ENCODE peak calls at places on chromosomes 16 and 17, in eight cellular contexts. N, C, O, P, U, B, W and S are unnamed samples.

GRCh38 chr17:27760069-27760885 is 40.1 kb downstream of the NOS2 start:
- DNase-seq in B (peak), C (no peak), N (peak), P (peak), W (no peak), U (peak), O (peak), S (peak)

GRCh38 chr16:28063611-28064061 is at the start of gene GSG1L:
- DNase-seq in B (no peak), U (no peak), C (no peak), P (no peak), W (no peak), N (no peak), O (no peak), S (no peak)

GRCh38 chr17:78130439-78131101 is at the start of gene TMC8:
- DNase-seq in P (no peak), U (no peak), W (no peak), B (peak), C (no peak), N (no peak), O (peak), S (peak)

GRCh38 chr17:77245162-77245926 is 104.6 kb downstream of the SEC14L1 start:
- DNase-seq in C (no peak), P (no peak), B (no peak), W (no peak), U (no peak), N (no peak), O (peak), S (no peak)

GRCh38 chr17:3770471-3770870 is 30.5 kb downstream of the ITGAE start:
- DNase-seq in P (no peak), O (peak), N (no peak), C (no peak), U (no peak), W (no peak), B (peak), S (peak)

GRCh38 chr17:76076765-76077581 is 2.0 kb upstream of the ZACN start:
- DNase-seq in N (no peak), O (no peak), C (no peak), P (no peak), U (no peak), B (no peak), W (no peak), S (peak)

GRCh38 chr17:68665373-68665772 is 64.2 kb upstream of the FAM20A start:
- DNase-seq in C (no peak), W (no peak), O (no peak), P (no peak), N (no peak), U (no peak), B (no peak), S (no peak)

GRCh38 chr17:51802544-51802943 is 356.0 kb downstream of the CA10 start:
- DNase-seq in O (no peak), C (no peak), B (no peak), U (no peak), N (no peak), P (no peak), W (no peak), S (no peak)

GRCh38 chr17:57104461-57105175 is 19.6 kb downstream of the AKAP1 start:
- DNase-seq in O (no peak), N (no peak), U (no peak), W (no peak), P (no peak), C (no peak), B (no peak), S (no peak)

GRCh38 chr16:8798535-8799157 is 1.0 kb downstream of the PMM2 start:
- DNase-seq in O (no peak), N (no peak), P (no peak), B (no peak), U (no peak), W (no peak), C (no peak), S (no peak)

GRCh38 chr16:77335652-77336234 is 99.1 kb downstream of the ADAMTS18 start:
- DNase-seq in U (no peak), P (no peak), B (no peak), O (no peak), W (no peak), C (no peak), N (no peak), S (no peak)

GRCh38 chr16:3029499-3030127 is 5.8 kb downstream of the THOC6 start:
- DNase-seq in W (no peak), C (no peak), O (no peak), P (no peak), N (no peak), B (no peak), U (peak), S (no peak)

GRCh38 chr17:21677126-21677910 is 15.0 kb upstream of the KCNJ18 start:
- DNase-seq in B (no peak), O (no peak), U (no peak), P (no peak), N (no peak), C (no peak), W (no peak), S (peak)

GRCh38 chr16:50259334-50260205 is 6.8 kb upstream of the ADCY7 start:
- DNase-seq in C (no peak), W (no peak), B (no peak), N (peak), U (peak), O (peak), P (no peak), S (no peak)

GRCh38 chr17:7750321-7750821 is 32.8 kb downstream of the DNAH2 start:
- DNase-seq in W (peak), U (no peak), O (no peak), B (no peak), P (no peak), N (peak), C (peak), S (no peak)

GRCh38 chr17:75739801-75740200 is 18.5 kb downstream of the ITGB4 start:
- DNase-seq in B (no peak), O (no peak), W (no peak), U (no peak), P (no peak), N (no peak), C (no peak), S (no peak)

GRCh38 chr16:79997257-79997656 is 396.7 kb upstream of the MAF start:
- DNase-seq in B (no peak), O (no peak), N (no peak), W (no peak), C (no peak), P (no peak), U (peak), S (no peak)

GRCh38 chr17:15946611-15947120 is 1.7 kb downstream of the ADORA2B start:
- DNase-seq in C (no peak), W (no peak), N (no peak), O (peak), P (no peak), B (no peak), U (peak), S (no peak)

GRCh38 chr16:78099372-78100161 is at the start of gene WWOX:
- DNase-seq in B (peak), N (peak), W (peak), U (peak), P (peak), C (peak), O (peak), S (peak)

GRCh38 chr17:17446666-17447155 is 30.1 kb upstream of the MED9 start:
- DNase-seq in O (no peak), N (no peak), W (no peak), B (no peak), C (no peak), U (no peak), P (peak), S (no peak)

GRCh38 chr17:82397449-82398335 is 20.5 kb upstream of the HEXD start:
- DNase-seq in W (no peak), U (no peak), C (no peak), N (no peak), P (no peak), O (peak), B (no peak), S (no peak)

GRCh38 chr16:88287219-88287618 is 95.5 kb upstream of the ZNF469 start:
- DNase-seq in W (no peak), B (no peak), O (no peak), N (no peak), U (peak), C (no peak), P (peak), S (no peak)

GRCh38 chr16:71537643-71538042 is 11.4 kb downstream of the CHST4 start:
- DNase-seq in W (peak), P (peak), O (peak), N (no peak), C (no peak), U (peak), B (no peak), S (no peak)

GRCh38 chr17:78458739-78459335 is 80.4 kb downstream of the PGS1 start:
- DNase-seq in C (no peak), W (no peak), P (no peak), O (no peak), N (no peak), B (no peak), U (no peak), S (no peak)

GRCh38 chr17:40817103-40817682 is 5.2 kb downstream of the KRT10 start:
- DNase-seq in W (no peak), O (no peak), C (no peak), P (no peak), N (no peak), B (no peak), U (no peak), S (no peak)

GRCh38 chr16:56518435-56518834 is 1.4 kb downstream of the BBS2 start:
- DNase-seq in U (no peak), W (no peak), C (no peak), P (no peak), O (no peak), B (no peak), N (peak), S (no peak)

GRCh38 chr16:17470002-17470870 is 524 bp downstream of the XYLT1 start:
- DNase-seq in P (no peak), C (no peak), W (no peak), B (no peak), O (peak), N (peak), U (no peak), S (peak)

GRCh38 chr16:67910162-67910561 is 17.1 kb downstream of the PSKH1 start:
- DNase-seq in B (no peak), O (no peak), U (no peak), N (peak), W (no peak), P (no peak), C (peak), S (no peak)

GRCh38 chr17:41406205-41406604 is 8.8 kb upstream of the KRT31 start:
- DNase-seq in W (no peak), B (no peak), U (no peak), N (no peak), C (no peak), P (peak), O (no peak), S (no peak)

GRCh38 chr17:2022647-2023046 is 2.5 kb downstream of the RTN4RL1 start:
- DNase-seq in O (no peak), C (no peak), B (no peak), P (no peak), N (no peak), U (no peak), W (no peak), S (no peak)

GRCh38 chr17:58630883-58631522 is 60.8 kb downstream of the TEX14 start:
- DNase-seq in C (no peak), O (peak), U (peak), P (peak), W (no peak), N (peak), B (peak), S (no peak)

GRCh38 chr17:57106107-57106835 is 21.2 kb downstream of the AKAP1 start:
- DNase-seq in U (peak), W (no peak), O (peak), C (no peak), B (no peak), P (no peak), N (peak), S (no peak)

GRCh38 chr16:77588389-77588788 is 133.9 kb upstream of the NUDT7 start:
- DNase-seq in N (no peak), C (no peak), P (no peak), B (no peak), U (no peak), O (no peak), W (no peak), S (no peak)

GRCh38 chr16:57185446-57185944 is 344 bp downstream of the PSME3IP1 start:
- DNase-seq in O (peak), B (no peak), C (no peak), N (peak), W (no peak), P (peak), U (no peak), S (peak)

GRCh38 chr17:74900208-74900607 is 6.8 kb upstream of the FADS6 start:
- DNase-seq in O (no peak), B (no peak), U (no peak), W (no peak), N (no peak), P (no peak), C (no peak), S (no peak)

GRCh38 chr17:81386646-81387234 is 8.5 kb upstream of the BAHCC1 start:
- DNase-seq in N (no peak), O (peak), C (no peak), P (no peak), W (no peak), U (peak), B (no peak), S (no peak)

GRCh38 chr16:56422896-56423441 is 2.4 kb downstream of the AMFR start:
- DNase-seq in C (no peak), U (peak), P (no peak), N (no peak), W (no peak), B (no peak), O (no peak), S (no peak)

GRCh38 chr17:28978565-28978964 is 27.2 kb upstream of the PHF12 start:
- DNase-seq in P (no peak), C (no peak), U (no peak), B (no peak), O (no peak), W (no peak), N (no peak), S (no peak)

GRCh38 chr16:12330977-12331376 is 354.4 kb downstream of the SNX29 start:
- DNase-seq in N (peak), O (no peak), C (no peak), W (no peak), B (no peak), U (no peak), P (no peak), S (no peak)

GRCh38 chr17:79154951-79155557 is 80.4 kb downstream of the ENGASE start:
- DNase-seq in W (no peak), O (no peak), U (no peak), N (peak), C (no peak), B (no peak), P (no peak), S (no peak)

GRCh38 chr16:85615852-85616607 is 2.9 kb downstream of the GSE1 start:
- DNase-seq in O (peak), P (peak), N (peak), B (peak), U (peak), W (peak), C (peak), S (peak)
- H3K4me3 ChIP-seq in O (no peak), P (peak), N (no peak), B (peak), U (peak), W (no peak), C (no peak), S (peak)

GRCh38 chr17:80232438-80232837 is 12.2 kb downstream of the SLC26A11 start:
- DNase-seq in P (no peak), O (no peak), W (no peak), B (no peak), N (no peak), U (no peak), C (no peak), S (no peak)

GRCh38 chr17:80236911-80237310 is 16.7 kb downstream of the SLC26A11 start:
- DNase-seq in W (no peak), O (no peak), N (no peak), C (no peak), P (no peak), U (no peak), B (no peak), S (no peak)

GRCh38 chr17:80242505-80242904 is 18.1 kb upstream of the RNF213 start:
- DNase-seq in B (no peak), P (no peak), U (no peak), W (no peak), N (no peak), O (no peak), C (no peak), S (no peak)

GRCh38 chr17:80233202-80233601 is 13.0 kb downstream of the SLC26A11 start:
- DNase-seq in B (no peak), C (no peak), N (no peak), O (no peak), W (no peak), P (no peak), U (no peak), S (no peak)

GRCh38 chr17:80237386-80237785 is 17.2 kb downstream of the SLC26A11 start:
- DNase-seq in P (no peak), N (no peak), O (no peak), U (no peak), C (no peak), W (no peak), B (no peak), S (no peak)
- H3K4me3 ChIP-seq in P (no peak), N (no peak), O (no peak), U (no peak), C (no peak), W (no peak), B (no peak), S (no peak)

GRCh38 chr17:14310584-14310983 is 9.7 kb downstream of the HS3ST3B1 start:
- DNase-seq in P (no peak), O (no peak), U (no peak), B (no peak), N (no peak), W (no peak), C (no peak), S (no peak)

GRCh38 chr17:14311186-14311705 is 10.4 kb downstream of the HS3ST3B1 start:
- DNase-seq in N (no peak), O (no peak), B (no peak), U (no peak), W (no peak), C (no peak), P (no peak), S (no peak)

GRCh38 chr17:14308965-14309879 is 8.3 kb downstream of the HS3ST3B1 start:
- DNase-seq in U (peak), P (no peak), O (peak), N (peak), B (peak), C (peak), W (peak), S (peak)

GRCh38 chr17:14308636-14308964 is 7.7 kb downstream of the HS3ST3B1 start:
- DNase-seq in P (no peak), B (no peak), U (no peak), N (no peak), W (no peak), C (no peak), O (no peak), S (no peak)

GRCh38 chr17:14310101-14310500 is 9.2 kb downstream of the HS3ST3B1 start:
- DNase-seq in U (no peak), O (no peak), W (no peak), B (no peak), P (no peak), N (no peak), C (no peak), S (no peak)
- H3K4me3 ChIP-seq in U (no peak), O (no peak), W (peak), B (no peak), P (no peak), N (no peak), C (peak), S (no peak)

GRCh38 chr16:10126686-10127085 is 55.5 kb downstream of the GRIN2A start:
- DNase-seq in W (peak), O (no peak), P (no peak), B (no peak), U (no peak), C (no peak), N (peak), S (no peak)
- H3K4me3 ChIP-seq in W (no peak), O (no peak), P (no peak), B (no peak), U (no peak), C (no peak), N (no peak), S (no peak)

DNA sequence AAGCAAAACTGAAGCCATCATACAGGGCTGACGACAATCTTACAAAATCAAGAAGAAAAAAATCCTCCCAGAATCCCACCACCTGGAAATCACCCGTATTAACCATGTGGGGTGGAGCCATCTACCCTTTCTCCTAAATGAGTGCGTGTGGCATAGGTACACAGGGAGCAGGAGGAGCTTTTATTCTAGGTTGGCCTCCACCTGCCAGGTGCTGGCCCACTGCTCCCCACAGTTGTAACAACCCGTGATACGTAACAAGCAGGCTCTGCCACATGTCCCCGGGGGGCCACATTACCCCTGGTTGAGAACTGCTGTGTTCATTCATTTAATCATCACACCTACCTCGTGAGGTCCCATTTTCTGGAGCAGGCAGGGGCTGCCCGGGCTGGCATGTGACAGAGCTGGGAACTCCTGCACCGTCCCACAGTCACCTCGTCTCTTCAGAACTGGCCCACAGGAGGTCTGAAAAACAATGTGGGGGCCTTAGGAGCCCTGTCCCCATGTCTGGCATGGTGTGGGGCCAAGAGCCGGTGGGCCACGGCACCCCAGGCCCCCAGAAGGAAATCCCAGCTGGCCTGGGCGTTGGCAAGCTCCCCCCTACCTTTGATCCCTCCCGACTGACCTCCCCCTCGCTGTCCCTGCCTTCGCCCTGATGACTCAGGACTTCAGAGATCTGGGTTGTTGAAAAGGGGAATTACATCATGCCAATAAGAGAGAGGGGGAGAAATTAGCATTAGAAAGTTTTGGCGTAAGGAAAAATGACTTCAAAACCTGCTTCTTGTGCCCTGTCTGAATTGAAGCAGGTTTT is 12.9 kb downstream of the CMIP start:
- DNase-seq in P (no peak), N (peak), O (no peak), C (peak), W (no peak), B (no peak), U (peak), S (no peak)
- H3K4me3 ChIP-seq in P (no peak), N (no peak), O (no peak), C (no peak), W (no peak), B (no peak), U (no peak), S (no peak)

GRCh38 chr16:58948244-58948643 is 214.1 kb upstream of the GOT2 start:
- DNase-seq in W (no peak), B (no peak), O (no peak), U (no peak), P (no peak), N (no peak), C (no peak), S (no peak)
- H3K4me3 ChIP-seq in W (no peak), B (no peak), O (no peak), U (no peak), P (no peak), N (no peak), C (no peak), S (no peak)